ENCODE peak calls at places on chromosome 1, in five cellular contexts. S is body of pancreas, Y is H1, W is uterus, C is esophagus muscularis mucosa. J is an unnamed sample.

GRCh38 chr1:32997381-32997891 is 32.8 kb upstream of the RNF19B start:
- DNase-seq in S (no peak), Y (no peak), W (no peak), C (no peak), J (no peak)

GRCh38 chr1:183301239-183301638 is 115.2 kb downstream of the LAMC2 start:
- DNase-seq in S (no peak), Y (no peak), W (no peak), C (no peak), J (no peak)

GRCh38 chr1:228368801-228369607 is 37.6 kb downstream of the TRIM11 start:
- DNase-seq in S (no peak), Y (no peak), W (no peak), C (no peak), J (no peak)

GRCh38 chr1:26838474-26839338 is 12.2 kb downstream of the ZDHHC18 start:
- DNase-seq in S (no peak), Y (no peak), W (no peak), C (no peak), J (no peak)

GRCh38 chr1:234781241-234782056 is 171.5 kb upstream of the IRF2BP2 start:
- DNase-seq in S (peak), Y (no peak), W (no peak), C (no peak), J (no peak)

GRCh38 chr1:96633695-96634094 is 87.9 kb upstream of the PTBP2 start:
- DNase-seq in S (no peak), Y (no peak), W (no peak), C (no peak), J (no peak)

GRCh38 chr1:8810987-8811386 is 6.5 kb downstream of the RERE start:
- DNase-seq in S (no peak), Y (no peak), W (no peak), C (no peak), J (no peak)

GRCh38 chr1:21649315-21649714 is 19.8 kb downstream of the RAP1GAP start:
- DNase-seq in S (no peak), Y (no peak), W (no peak), C (no peak), J (no peak)

GRCh38 chr1:10625076-10625475 is 150.3 kb downstream of the PEX14 start:
- DNase-seq in S (no peak), Y (no peak), W (peak), C (no peak), J (no peak)

GRCh38 chr1:24699628-24700027 is 45.6 kb upstream of the CLIC4 start:
- DNase-seq in S (no peak), Y (no peak), W (no peak), C (no peak), J (no peak)

GRCh38 chr1:174425121-174425520 is 22.6 kb upstream of the GPR52 start:
- DNase-seq in S (no peak), Y (no peak), W (no peak), C (no peak), J (no peak)

GRCh38 chr1:196148367-196148970 is 459.8 kb downstream of the KCNT2 start:
- DNase-seq in S (no peak), Y (no peak), W (no peak), C (no peak), J (no peak)

GRCh38 chr1:240337795-240338194 is 246.1 kb downstream of the FMN2 start:
- DNase-seq in S (no peak), Y (no peak), W (peak), C (no peak), J (no peak)

GRCh38 chr1:199909137-199909536 is 118.4 kb upstream of the NR5A2 start:
- DNase-seq in S (no peak), Y (no peak), W (no peak), C (no peak), J (no peak)

GRCh38 chr1:210397681-210398080 is 69.0 kb downstream of the HHAT start:
- DNase-seq in S (no peak), Y (no peak), W (no peak), C (peak), J (no peak)

GRCh38 chr1:168676029-168676812 is 52.8 kb downstream of the DPT start:
- DNase-seq in S (no peak), Y (no peak), W (no peak), C (no peak), J (no peak)

GRCh38 chr1:109786531-109787021 is 22.9 kb upstream of the EPS8L3 start:
- DNase-seq in S (no peak), Y (no peak), W (peak), C (no peak), J (peak)

GRCh38 chr1:216902669-216903388 is 179.6 kb upstream of the ESRRG start:
- DNase-seq in S (peak), Y (no peak), W (no peak), C (no peak), J (no peak)

GRCh38 chr1:86567936-86568335 is 21.1 kb downstream of the CLCA4 start:
- DNase-seq in S (no peak), Y (no peak), W (no peak), C (no peak), J (no peak)
- TF ChIP-seq CTCF in S (no peak), Y (no peak), W (no peak), C (no peak), J (no peak)

GRCh38 chr1:1440941-1441888 is 5.7 kb downstream of the VWA1 start:
- DNase-seq in S (no peak), Y (no peak), W (no peak), C (no peak), J (peak)
- TF ChIP-seq POLR2A in S (no peak), Y (no peak), W (no peak), C (no peak), J (no peak)

GRCh38 chr1:38701088-38701487 is 158.5 kb downstream of the RRAGC start:
- DNase-seq in S (no peak), Y (no peak), W (no peak), C (peak), J (no peak)
- H3K4me3 ChIP-seq in S (no peak), Y (no peak), W (no peak), C (no peak), J (no peak)

GRCh38 chr1:233424727-233425222 is 97.3 kb downstream of the MAP3K21 start:
- DNase-seq in S (no peak), Y (no peak), W (no peak), C (no peak), J (no peak)
- TF ChIP-seq CTCF in S (no peak), Y (peak), W (no peak), C (no peak), J (no peak)

DNA sequence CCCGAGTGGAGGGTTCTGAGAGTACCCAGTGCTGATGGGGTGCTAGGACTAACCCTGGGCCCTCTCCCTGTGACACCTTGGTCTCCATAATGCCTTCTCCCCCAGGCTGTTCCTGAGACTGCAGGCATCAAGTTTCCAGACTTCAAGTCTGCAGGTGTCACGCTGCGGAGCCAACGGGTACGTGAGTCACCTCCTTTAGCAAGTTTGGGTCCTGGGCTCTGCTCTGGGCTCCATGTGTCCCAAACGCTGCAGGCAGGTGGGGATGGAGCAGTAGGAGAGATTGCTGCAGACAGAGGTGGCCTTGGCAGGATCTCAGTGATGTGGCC is 6.0 kb downstream of the DMAP1 start:
- DNase-seq in S (no peak), Y (no peak), W (no peak), C (no peak), J (no peak)
- TF ChIP-seq POLR2A in S (no peak), Y (no peak), W (no peak), C (no peak), J (no peak)

GRCh38 chr1:182029379-182030331 is 31.9 kb downstream of the ZNF648 start:
- DNase-seq in S (peak), Y (peak), W (peak), C (peak), J (peak)

GRCh38 chr1:182032251-182032650 is 29.3 kb downstream of the ZNF648 start:
- DNase-seq in S (no peak), Y (no peak), W (no peak), C (no peak), J (no peak)

DNA sequence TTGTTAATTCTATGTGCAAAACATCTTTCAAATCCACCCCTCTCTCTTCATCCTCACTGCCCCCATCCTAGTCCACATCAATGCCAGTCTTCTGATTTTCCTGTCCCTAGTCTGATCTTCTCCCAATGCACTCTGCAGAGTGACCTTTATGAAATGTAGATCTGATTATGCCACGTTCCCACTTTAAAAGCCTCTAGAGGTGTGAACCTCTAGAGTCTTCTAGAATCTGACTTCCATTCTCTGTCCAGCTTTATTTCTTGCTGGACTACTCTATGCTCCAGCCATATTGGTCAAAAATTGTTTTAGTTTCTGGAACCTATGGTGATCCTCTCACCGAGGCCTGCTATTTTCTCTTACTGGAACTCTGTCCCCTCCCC is 32.5 kb downstream of the ZNF648 start:
- DNase-seq in S (no peak), Y (no peak), W (no peak), C (no peak), J (no peak)
- H3K4me3 ChIP-seq in S (peak), Y (peak), W (peak), C (peak), J (peak)

GRCh38 chr1:205827623-205828022 is 14.6 kb upstream of the SLC41A1 start:
- DNase-seq in S (peak), Y (no peak), W (no peak), C (no peak), J (no peak)
- TF ChIP-seq CTCF in S (no peak), Y (no peak), W (no peak), C (no peak), J (no peak)

GRCh38 chr1:23423415-23424170 is 955 bp downstream of the TCEA3 start:
- DNase-seq in S (peak), Y (no peak), W (peak), C (no peak), J (peak)

GRCh38 chr1:23426828-23427227 is 2.3 kb upstream of the TCEA3 start:
- DNase-seq in S (no peak), Y (no peak), W (no peak), C (no peak), J (no peak)

GRCh38 chr1:23422955-23423354 is 1.6 kb downstream of the TCEA3 start:
- DNase-seq in S (peak), Y (no peak), W (no peak), C (no peak), J (no peak)

GRCh38 chr1:23422313-23422877 is 2.2 kb downstream of the TCEA3 start:
- DNase-seq in S (peak), Y (no peak), W (peak), C (no peak), J (peak)

DNA sequence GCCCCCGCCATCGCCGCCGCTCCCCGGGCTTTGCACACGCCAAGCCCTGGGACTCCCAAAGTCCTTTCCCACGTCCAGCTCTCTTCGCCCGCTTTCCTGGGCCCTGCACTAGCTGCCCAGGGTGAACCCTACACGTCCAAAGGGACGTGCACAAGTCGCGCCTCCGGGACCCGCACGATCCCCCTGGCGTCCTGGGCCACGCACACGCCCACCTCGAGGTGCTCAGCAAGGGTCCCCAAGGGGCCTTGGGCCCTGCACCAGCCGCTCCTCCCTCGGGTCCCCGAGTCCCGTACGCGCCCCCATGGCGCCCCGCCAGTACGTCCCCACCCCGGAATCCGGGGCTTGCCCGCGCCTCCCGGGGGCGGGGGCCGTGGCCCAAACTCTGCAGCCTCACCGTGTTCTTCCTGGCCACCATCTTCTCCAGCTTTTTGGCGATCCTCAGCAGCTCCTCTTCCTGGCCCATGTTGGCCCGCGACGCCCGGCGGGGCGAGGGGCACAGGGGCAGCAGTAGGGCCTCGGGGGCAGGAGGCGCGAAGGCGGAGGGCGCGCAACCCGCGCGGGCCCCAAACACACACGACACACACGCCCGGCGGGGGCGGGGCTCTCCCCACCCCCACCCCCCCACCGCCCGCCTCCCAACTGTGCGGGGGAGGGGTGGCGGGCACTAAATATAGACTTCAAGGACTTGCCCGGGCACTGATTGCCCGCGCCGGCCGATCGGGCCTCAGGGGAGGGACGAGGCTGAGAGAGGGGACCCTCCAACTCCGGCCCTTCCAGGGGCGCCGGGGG is at the start of gene TCEA3:
- DNase-seq in S (peak), Y (no peak), W (peak), C (no peak), J (peak)
- TF ChIP-seq POLR2A in S (no peak), Y (no peak), W (no peak), C (no peak), J (no peak)